ENCODE peak calls at places on chromosomes 11 and 22, in ten cellular contexts. One of them, this sample, is unnamed.

GRCh38 chr11:75323609-75324008 is 27.9 kb downstream of the ARRB1 start:
- DNase-seq in naive B cell: no peak
- DNase-seq in astrocyte of the spinal cord: no peak
- DNase-seq in gastrocnemius medialis: no peak
- DNase-seq in bronchial epithelial cell: peak
- DNase-seq in HS-5: no peak
- DNase-seq in NCI-H345: no peak
- DNase-seq in CD8-positive, alpha-beta T cell: no peak
- DNase-seq in brain pericyte: no peak
- DNase-seq in sigmoid colon: no peak
- DNase-seq in this sample: no peak

GRCh38 chr22:46557736-46558480 is 20.5 kb upstream of the CELSR1 start:
- DNase-seq in bronchial epithelial cell: peak
- DNase-seq in astrocyte of the spinal cord: no peak
- DNase-seq in brain pericyte: no peak
- DNase-seq in naive B cell: no peak
- DNase-seq in CD8-positive, alpha-beta T cell: no peak
- DNase-seq in sigmoid colon: peak
- DNase-seq in NCI-H345: no peak
- DNase-seq in gastrocnemius medialis: no peak
- DNase-seq in HS-5: no peak
- DNase-seq in this sample: no peak

GRCh38 chr22:24413726-24414385 is 13.5 kb upstream of the ADORA2A start:
- DNase-seq in bronchial epithelial cell: no peak
- DNase-seq in astrocyte of the spinal cord: no peak
- DNase-seq in brain pericyte: no peak
- DNase-seq in HS-5: no peak
- DNase-seq in CD8-positive, alpha-beta T cell: no peak
- DNase-seq in gastrocnemius medialis: no peak
- DNase-seq in naive B cell: no peak
- DNase-seq in NCI-H345: no peak
- DNase-seq in sigmoid colon: peak
- DNase-seq in this sample: no peak

GRCh38 chr11:35464308-35464707 is 45.0 kb upstream of the SLC1A2 start:
- DNase-seq in naive B cell: no peak
- DNase-seq in bronchial epithelial cell: peak
- DNase-seq in brain pericyte: no peak
- DNase-seq in astrocyte of the spinal cord: no peak
- DNase-seq in NCI-H345: no peak
- DNase-seq in gastrocnemius medialis: no peak
- DNase-seq in sigmoid colon: no peak
- DNase-seq in HS-5: no peak
- DNase-seq in CD8-positive, alpha-beta T cell: no peak
- DNase-seq in this sample: peak

GRCh38 chr22:31233001-31233400 is 20.9 kb downstream of the LIMK2 start:
- DNase-seq in sigmoid colon: no peak
- DNase-seq in astrocyte of the spinal cord: no peak
- DNase-seq in NCI-H345: no peak
- DNase-seq in naive B cell: no peak
- DNase-seq in brain pericyte: no peak
- DNase-seq in gastrocnemius medialis: no peak
- DNase-seq in bronchial epithelial cell: no peak
- DNase-seq in HS-5: no peak
- DNase-seq in CD8-positive, alpha-beta T cell: no peak
- DNase-seq in this sample: no peak

GRCh38 chr11:4025248-4025956 is 69.2 kb upstream of the RRM1 start:
- DNase-seq in bronchial epithelial cell: no peak
- DNase-seq in NCI-H345: no peak
- DNase-seq in CD8-positive, alpha-beta T cell: no peak
- DNase-seq in HS-5: no peak
- DNase-seq in sigmoid colon: no peak
- DNase-seq in naive B cell: no peak
- DNase-seq in brain pericyte: no peak
- DNase-seq in gastrocnemius medialis: no peak
- DNase-seq in astrocyte of the spinal cord: peak
- DNase-seq in this sample: peak

GRCh38 chr11:40388097-40388818 is 1071.2 kb downstream of the LRRC4C start:
- DNase-seq in NCI-H345: no peak
- DNase-seq in astrocyte of the spinal cord: peak
- DNase-seq in brain pericyte: no peak
- DNase-seq in CD8-positive, alpha-beta T cell: no peak
- DNase-seq in HS-5: peak
- DNase-seq in bronchial epithelial cell: peak
- DNase-seq in naive B cell: no peak
- DNase-seq in sigmoid colon: no peak
- DNase-seq in gastrocnemius medialis: no peak
- DNase-seq in this sample: peak

GRCh38 chr22:32745251-32745995 is 56.1 kb upstream of the TIMP3 start:
- DNase-seq in bronchial epithelial cell: peak
- DNase-seq in naive B cell: no peak
- DNase-seq in CD8-positive, alpha-beta T cell: no peak
- DNase-seq in gastrocnemius medialis: no peak
- DNase-seq in NCI-H345: no peak
- DNase-seq in sigmoid colon: peak
- DNase-seq in HS-5: no peak
- DNase-seq in brain pericyte: no peak
- DNase-seq in astrocyte of the spinal cord: peak
- DNase-seq in this sample: peak

GRCh38 chr11:33689089-33689488 is 11.5 kb downstream of the C11orf91 start:
- DNase-seq in HS-5: peak
- DNase-seq in CD8-positive, alpha-beta T cell: no peak
- DNase-seq in NCI-H345: no peak
- DNase-seq in astrocyte of the spinal cord: no peak
- DNase-seq in brain pericyte: no peak
- DNase-seq in bronchial epithelial cell: peak
- DNase-seq in naive B cell: no peak
- DNase-seq in sigmoid colon: no peak
- DNase-seq in gastrocnemius medialis: no peak
- DNase-seq in this sample: peak

GRCh38 chr11:128598755-128599154 is 11.4 kb upstream of the ETS1 start:
- DNase-seq in naive B cell: no peak
- DNase-seq in bronchial epithelial cell: no peak
- DNase-seq in gastrocnemius medialis: no peak
- DNase-seq in astrocyte of the spinal cord: no peak
- DNase-seq in CD8-positive, alpha-beta T cell: no peak
- DNase-seq in brain pericyte: no peak
- DNase-seq in sigmoid colon: no peak
- DNase-seq in HS-5: no peak
- DNase-seq in NCI-H345: peak
- DNase-seq in this sample: no peak

GRCh38 chr22:35966314-35967045 is 62.1 kb downstream of the RBFOX2 start:
- DNase-seq in astrocyte of the spinal cord: no peak
- DNase-seq in brain pericyte: no peak
- DNase-seq in gastrocnemius medialis: no peak
- DNase-seq in CD8-positive, alpha-beta T cell: no peak
- DNase-seq in NCI-H345: no peak
- DNase-seq in HS-5: peak
- DNase-seq in sigmoid colon: no peak
- DNase-seq in bronchial epithelial cell: no peak
- DNase-seq in naive B cell: no peak
- DNase-seq in this sample: peak

GRCh38 chr11:87239001-87239400 is 201.3 kb downstream of the TMEM135 start:
- DNase-seq in bronchial epithelial cell: no peak
- DNase-seq in CD8-positive, alpha-beta T cell: no peak
- DNase-seq in brain pericyte: peak
- DNase-seq in NCI-H345: no peak
- DNase-seq in HS-5: no peak
- DNase-seq in gastrocnemius medialis: no peak
- DNase-seq in naive B cell: no peak
- DNase-seq in astrocyte of the spinal cord: peak
- DNase-seq in sigmoid colon: no peak
- DNase-seq in this sample: no peak

GRCh38 chr22:44622147-44622427 is 79.9 kb upstream of the PRR5 start:
- DNase-seq in gastrocnemius medialis: no peak
- DNase-seq in naive B cell: no peak
- DNase-seq in HS-5: no peak
- DNase-seq in astrocyte of the spinal cord: no peak
- DNase-seq in NCI-H345: peak
- DNase-seq in bronchial epithelial cell: peak
- DNase-seq in brain pericyte: no peak
- DNase-seq in CD8-positive, alpha-beta T cell: no peak
- DNase-seq in sigmoid colon: no peak
- DNase-seq in this sample: no peak

GRCh38 chr11:126495281-126495680 is 139.8 kb downstream of the ST3GAL4 start:
- DNase-seq in HS-5: no peak
- DNase-seq in gastrocnemius medialis: no peak
- DNase-seq in NCI-H345: no peak
- DNase-seq in brain pericyte: no peak
- DNase-seq in astrocyte of the spinal cord: no peak
- DNase-seq in bronchial epithelial cell: no peak
- DNase-seq in naive B cell: no peak
- DNase-seq in CD8-positive, alpha-beta T cell: no peak
- DNase-seq in sigmoid colon: peak
- DNase-seq in this sample: no peak

GRCh38 chr11:128835741-128836410 is 31.2 kb downstream of the KCNJ1 start:
- DNase-seq in brain pericyte: no peak
- DNase-seq in NCI-H345: no peak
- DNase-seq in sigmoid colon: no peak
- DNase-seq in naive B cell: no peak
- DNase-seq in bronchial epithelial cell: no peak
- DNase-seq in CD8-positive, alpha-beta T cell: no peak
- DNase-seq in HS-5: no peak
- DNase-seq in astrocyte of the spinal cord: no peak
- DNase-seq in gastrocnemius medialis: no peak
- DNase-seq in this sample: peak

GRCh38 chr22:25177226-25177625 is 22.4 kb upstream of the CRYBB3 start:
- DNase-seq in NCI-H345: no peak
- DNase-seq in astrocyte of the spinal cord: no peak
- DNase-seq in naive B cell: no peak
- DNase-seq in sigmoid colon: no peak
- DNase-seq in CD8-positive, alpha-beta T cell: no peak
- DNase-seq in gastrocnemius medialis: no peak
- DNase-seq in bronchial epithelial cell: no peak
- DNase-seq in brain pericyte: no peak
- DNase-seq in HS-5: no peak
- DNase-seq in this sample: no peak

GRCh38 chr11:1547467-1548098 is 24.5 kb downstream of the DUSP8 start:
- DNase-seq in sigmoid colon: no peak
- DNase-seq in gastrocnemius medialis: no peak
- DNase-seq in astrocyte of the spinal cord: no peak
- DNase-seq in naive B cell: no peak
- DNase-seq in CD8-positive, alpha-beta T cell: no peak
- DNase-seq in brain pericyte: no peak
- DNase-seq in NCI-H345: no peak
- DNase-seq in bronchial epithelial cell: no peak
- DNase-seq in HS-5: no peak
- DNase-seq in this sample: no peak

GRCh38 chr22:19786264-19786585 is 25.6 kb downstream of the TBX1 start:
- DNase-seq in NCI-H345: no peak
- DNase-seq in bronchial epithelial cell: no peak
- DNase-seq in naive B cell: no peak
- DNase-seq in astrocyte of the spinal cord: no peak
- DNase-seq in brain pericyte: no peak
- DNase-seq in HS-5: no peak
- DNase-seq in sigmoid colon: no peak
- DNase-seq in CD8-positive, alpha-beta T cell: no peak
- DNase-seq in gastrocnemius medialis: no peak
- DNase-seq in this sample: no peak

GRCh38 chr11:12669930-12670329 is 4.3 kb upstream of the TEAD1 start:
- DNase-seq in NCI-H345: no peak
- DNase-seq in CD8-positive, alpha-beta T cell: no peak
- DNase-seq in HS-5: no peak
- DNase-seq in gastrocnemius medialis: no peak
- DNase-seq in naive B cell: no peak
- DNase-seq in bronchial epithelial cell: peak
- DNase-seq in sigmoid colon: no peak
- DNase-seq in brain pericyte: no peak
- DNase-seq in astrocyte of the spinal cord: no peak
- DNase-seq in this sample: peak

GRCh38 chr11:66331542-66332370 is 4.5 kb downstream of the RIN1 start:
- DNase-seq in gastrocnemius medialis: no peak
- DNase-seq in astrocyte of the spinal cord: no peak
- DNase-seq in HS-5: no peak
- DNase-seq in NCI-H345: no peak
- DNase-seq in CD8-positive, alpha-beta T cell: no peak
- DNase-seq in naive B cell: no peak
- DNase-seq in bronchial epithelial cell: no peak
- DNase-seq in sigmoid colon: peak
- DNase-seq in brain pericyte: no peak
- DNase-seq in this sample: no peak

GRCh38 chr22:33648478-33648877 is 271.8 kb downstream of the LARGE1 start:
- DNase-seq in NCI-H345: no peak
- DNase-seq in CD8-positive, alpha-beta T cell: no peak
- DNase-seq in HS-5: no peak
- DNase-seq in gastrocnemius medialis: no peak
- DNase-seq in bronchial epithelial cell: no peak
- DNase-seq in astrocyte of the spinal cord: no peak
- DNase-seq in brain pericyte: no peak
- DNase-seq in sigmoid colon: no peak
- DNase-seq in naive B cell: no peak
- DNase-seq in this sample: no peak

GRCh38 chr11:95279921-95280861 is 49.2 kb upstream of the SESN3 start:
- DNase-seq in HS-5: no peak
- DNase-seq in sigmoid colon: no peak
- DNase-seq in bronchial epithelial cell: peak
- DNase-seq in astrocyte of the spinal cord: no peak
- DNase-seq in NCI-H345: no peak
- DNase-seq in gastrocnemius medialis: no peak
- DNase-seq in brain pericyte: no peak
- DNase-seq in CD8-positive, alpha-beta T cell: no peak
- DNase-seq in naive B cell: peak
- DNase-seq in this sample: no peak

GRCh38 chr22:19178065-19178658 is 374 bp downstream of the SLC25A1 start:
- DNase-seq in bronchial epithelial cell: peak
- DNase-seq in HS-5: no peak
- DNase-seq in NCI-H345: peak
- DNase-seq in gastrocnemius medialis: no peak
- DNase-seq in brain pericyte: no peak
- DNase-seq in naive B cell: peak
- DNase-seq in astrocyte of the spinal cord: peak
- DNase-seq in sigmoid colon: peak
- DNase-seq in CD8-positive, alpha-beta T cell: peak
- DNase-seq in this sample: peak

GRCh38 chr11:87926250-87926970 is 248.8 kb downstream of the RAB38 start:
- DNase-seq in CD8-positive, alpha-beta T cell: no peak
- DNase-seq in brain pericyte: no peak
- DNase-seq in gastrocnemius medialis: no peak
- DNase-seq in naive B cell: no peak
- DNase-seq in bronchial epithelial cell: peak
- DNase-seq in HS-5: peak
- DNase-seq in NCI-H345: no peak
- DNase-seq in astrocyte of the spinal cord: peak
- DNase-seq in sigmoid colon: no peak
- DNase-seq in this sample: peak

GRCh38 chr11:69801513-69802335 is 17.5 kb downstream of the FGF3 start:
- DNase-seq in NCI-H345: peak
- DNase-seq in CD8-positive, alpha-beta T cell: no peak
- DNase-seq in naive B cell: peak
- DNase-seq in gastrocnemius medialis: no peak
- DNase-seq in brain pericyte: no peak
- DNase-seq in astrocyte of the spinal cord: no peak
- DNase-seq in bronchial epithelial cell: no peak
- DNase-seq in sigmoid colon: no peak
- DNase-seq in HS-5: no peak
- DNase-seq in this sample: peak

GRCh38 chr22:49705216-49705600 is 122.5 kb downstream of the BRD1 start:
- DNase-seq in NCI-H345: no peak
- DNase-seq in astrocyte of the spinal cord: no peak
- DNase-seq in naive B cell: no peak
- DNase-seq in sigmoid colon: no peak
- DNase-seq in CD8-positive, alpha-beta T cell: no peak
- DNase-seq in bronchial epithelial cell: no peak
- DNase-seq in brain pericyte: no peak
- DNase-seq in gastrocnemius medialis: no peak
- DNase-seq in HS-5: no peak
- DNase-seq in this sample: no peak

GRCh38 chr11:114082767-114083181 is 23.3 kb downstream of the ZBTB16 start:
- DNase-seq in naive B cell: no peak
- DNase-seq in astrocyte of the spinal cord: peak
- DNase-seq in sigmoid colon: peak
- DNase-seq in NCI-H345: no peak
- DNase-seq in brain pericyte: no peak
- DNase-seq in HS-5: no peak
- DNase-seq in CD8-positive, alpha-beta T cell: peak
- DNase-seq in bronchial epithelial cell: no peak
- DNase-seq in gastrocnemius medialis: no peak
- DNase-seq in this sample: no peak

GRCh38 chr11:115207166-115207591 is 297.0 kb downstream of the CADM1 start:
- DNase-seq in brain pericyte: no peak
- DNase-seq in NCI-H345: no peak
- DNase-seq in bronchial epithelial cell: no peak
- DNase-seq in HS-5: no peak
- DNase-seq in gastrocnemius medialis: no peak
- DNase-seq in astrocyte of the spinal cord: no peak
- DNase-seq in sigmoid colon: no peak
- DNase-seq in CD8-positive, alpha-beta T cell: no peak
- DNase-seq in naive B cell: no peak
- DNase-seq in this sample: no peak